ENCODE peak calls at places on chromosome 6, in six cellular contexts. R is CD8-positive, alpha-beta memory T cell; I is A549; Y is cardiac fibroblast; G is NB4; N is kidney. J is an unnamed sample.

GRCh38 chr6:106163966-106164877 is 78.1 kb downstream of the PRDM1 start:
- DNase-seq in N (no peak), I (no peak), R (peak), G (peak), Y (peak), J (peak)

GRCh38 chr6:139753198-139753861 is 378.9 kb upstream of the CITED2 start:
- DNase-seq in I (no peak), R (no peak), G (no peak), Y (peak), N (no peak), J (no peak)

GRCh38 chr6:116633685-116634084 is 17.4 kb downstream of the RSPH4A start:
- DNase-seq in G (peak), Y (peak), R (no peak), I (peak), N (no peak), J (no peak)

GRCh38 chr6:164379786-164380185 is 929.6 kb downstream of the C6orf118 start:
- DNase-seq in G (no peak), R (no peak), N (no peak), Y (peak), I (no peak), J (no peak)

GRCh38 chr6:45896783-45897441 is 118.7 kb downstream of the CLIC5 start:
- DNase-seq in G (peak), I (no peak), N (no peak), Y (peak), R (no peak), J (no peak)

GRCh38 chr6:37628611-37629320 is 68.9 kb downstream of the MDGA1 start:
- DNase-seq in Y (peak), I (no peak), G (no peak), N (no peak), R (no peak), J (no peak)

GRCh38 chr6:158409451-158409850 is 97.2 kb downstream of the TULP4 start:
- DNase-seq in N (no peak), I (no peak), Y (peak), R (no peak), G (peak), J (no peak)

GRCh38 chr6:134178230-134179044 is 126.0 kb upstream of the SLC2A12 start:
- DNase-seq in N (peak), I (peak), Y (peak), R (peak), G (peak), J (peak)

GRCh38 chr6:105780146-105780860 is 305.8 kb upstream of the PRDM1 start:
- DNase-seq in G (no peak), Y (peak), I (no peak), R (no peak), N (no peak), J (no peak)

GRCh38 chr6:2990179-2990931 is 9.3 kb upstream of the NQO2 start:
- DNase-seq in Y (peak), N (no peak), G (peak), I (no peak), R (no peak), J (peak)

GRCh38 chr6:22809380-22809779 is 240.0 kb downstream of the HDGFL1 start:
- DNase-seq in R (no peak), I (no peak), N (no peak), Y (no peak), G (no peak), J (no peak)

GRCh38 chr6:138529510-138529909 is 30.2 kb upstream of the NHSL1 start:
- DNase-seq in Y (no peak), N (no peak), I (no peak), G (no peak), R (no peak), J (no peak)

GRCh38 chr6:45835725-45836437 is 179.8 kb downstream of the CLIC5 start:
- DNase-seq in R (no peak), G (no peak), Y (no peak), N (no peak), I (no peak), J (no peak)

GRCh38 chr6:24441599-24441904 is 38.8 kb downstream of the MRS2 start:
- DNase-seq in G (no peak), I (no peak), N (no peak), R (no peak), Y (no peak), J (no peak)

GRCh38 chr6:155436981-155437749 is 18.5 kb downstream of the NOX3 start:
- DNase-seq in Y (peak), R (no peak), G (no peak), N (no peak), I (no peak), J (no peak)

GRCh38 chr6:24668997-24669361 is 2.1 kb downstream of the ACOT13 start:
- DNase-seq in N (no peak), I (no peak), R (no peak), G (no peak), Y (no peak), J (no peak)

GRCh38 chr6:160239929-160240690 is 18.5 kb downstream of the SLC22A2 start:
- DNase-seq in I (no peak), Y (no peak), N (no peak), G (no peak), R (no peak), J (no peak)

GRCh38 chr6:25105070-25105925 is 169.5 kb upstream of the RIPOR2 start:
- DNase-seq in R (no peak), I (no peak), Y (no peak), N (no peak), G (no peak), J (no peak)

DNA sequence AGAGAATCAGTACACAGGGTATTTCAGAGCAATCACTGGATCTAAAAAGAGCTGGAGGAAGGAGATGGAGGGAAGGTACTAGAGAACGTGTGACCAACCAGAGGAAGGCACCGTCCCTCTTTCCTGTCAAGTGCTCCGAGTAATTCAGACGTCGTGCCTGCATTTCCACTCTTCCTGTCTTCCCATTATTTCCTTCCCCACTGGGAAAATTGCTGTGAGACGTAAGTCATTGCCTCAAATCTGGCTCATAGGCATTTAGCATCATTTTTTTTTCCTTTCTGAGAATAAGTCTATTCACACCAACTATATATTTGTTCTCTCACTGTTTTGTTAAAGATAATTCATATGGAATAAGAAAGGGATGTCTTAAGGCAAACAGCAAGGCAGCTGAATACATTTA is 59.5 kb upstream of the GLP1R start:
- DNase-seq in G (no peak), I (no peak), Y (no peak), R (no peak), N (no peak), J (no peak)
- H3K4me3 ChIP-seq in G (no peak), I (no peak), Y (no peak), R (no peak), N (no peak), J (no peak)

GRCh38 chr6:17120019-17120418 is 18.2 kb downstream of the STMND1 start:
- DNase-seq in R (no peak), Y (no peak), I (no peak), N (no peak), G (no peak), J (no peak)
- H3K4me3 ChIP-seq in R (no peak), Y (no peak), I (no peak), N (no peak), G (no peak), J (no peak)

GRCh38 chr6:26222587-26222986 is 135.4 kb downstream of the HFE start:
- DNase-seq in G (no peak), N (no peak), R (no peak), Y (no peak), I (no peak), J (no peak)
- H3K4me3 ChIP-seq in G (no peak), N (no peak), R (no peak), Y (no peak), I (no peak), J (no peak)

DNA sequence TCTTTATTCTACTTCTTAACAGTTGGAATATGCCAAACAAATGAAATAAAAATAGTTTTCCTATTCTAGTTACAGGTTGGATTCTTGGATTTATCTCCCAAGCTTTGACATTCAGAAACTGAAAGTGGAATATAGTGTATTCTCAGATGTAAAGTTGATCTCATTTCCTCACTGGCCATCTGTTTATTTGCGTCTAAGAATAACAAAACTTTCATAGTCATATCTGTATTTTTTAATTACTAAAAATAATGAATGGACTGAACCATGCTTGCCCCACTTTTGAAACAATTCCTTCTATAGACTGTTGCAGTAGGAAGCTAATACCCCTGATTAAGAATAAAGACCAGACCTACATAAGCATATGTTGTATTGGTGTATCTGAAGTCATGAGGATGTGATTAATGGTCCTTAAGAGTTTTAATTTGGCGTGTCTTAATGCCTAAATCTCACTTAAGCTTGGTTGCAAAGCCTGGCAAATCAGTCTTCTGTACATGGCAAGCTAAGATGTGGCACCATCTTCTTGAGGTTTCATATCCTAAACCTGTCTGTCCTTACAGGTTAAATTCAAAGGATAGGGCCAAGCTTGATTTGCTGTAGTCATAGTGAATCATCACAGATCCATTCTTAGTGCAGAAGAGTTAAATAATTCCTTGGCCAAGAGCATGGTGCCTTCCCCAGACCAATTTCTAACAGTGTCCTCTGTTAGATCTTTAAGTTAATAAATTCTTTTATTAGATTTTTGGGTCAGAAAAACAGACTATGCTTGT is 58.9 kb downstream of the FOXO3 start:
- DNase-seq in Y (peak), N (no peak), G (no peak), R (no peak), I (no peak), J (no peak)
- H3K4me3 ChIP-seq in Y (no peak), N (no peak), G (no peak), R (no peak), I (no peak), J (no peak)

GRCh38 chr6:103870970-103871369 is 988.7 kb downstream of the HACE1 start:
- DNase-seq in I (no peak), R (no peak), Y (peak), N (no peak), G (no peak), J (no peak)
- H3K4me3 ChIP-seq in I (no peak), R (no peak), Y (no peak), N (no peak), G (no peak), J (no peak)

GRCh38 chr6:75349262-75349984 is 64.8 kb upstream of the TMEM30A start:
- DNase-seq in R (no peak), Y (peak), I (no peak), N (no peak), G (peak), J (no peak)
- H3K4me3 ChIP-seq in R (no peak), Y (peak), I (no peak), N (peak), G (no peak), J (peak)

DNA sequence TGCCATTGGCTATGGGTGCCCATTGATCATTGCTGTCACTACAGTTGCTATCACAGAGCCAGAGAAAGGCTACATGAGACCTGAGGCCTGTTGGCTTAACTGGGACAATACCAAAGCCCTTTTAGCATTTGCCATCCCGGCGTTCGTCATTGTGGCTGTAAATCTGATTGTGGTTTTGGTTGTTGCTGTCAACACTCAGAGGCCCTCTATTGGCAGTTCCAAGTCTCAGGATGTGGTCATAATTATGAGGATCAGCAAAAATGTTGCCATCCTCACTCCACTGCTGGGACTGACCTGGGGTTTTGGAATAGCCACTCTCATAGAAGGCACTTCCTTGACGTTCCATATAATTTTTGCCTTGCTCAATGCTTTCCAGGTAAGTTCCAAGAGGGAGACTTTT is 16.4 kb downstream of the ADGRF4 start:
- DNase-seq in I (no peak), G (peak), N (no peak), Y (no peak), R (no peak), J (no peak)
- H3K4me3 ChIP-seq in I (no peak), G (no peak), N (no peak), Y (no peak), R (no peak), J (no peak)

GRCh38 chr6:109507490-109508072 is 24.6 kb upstream of the ZBTB24 start:
- DNase-seq in I (no peak), R (no peak), N (no peak), G (no peak), Y (no peak), J (no peak)
- H3K4me3 ChIP-seq in I (no peak), R (no peak), N (no peak), G (no peak), Y (no peak), J (no peak)

DNA sequence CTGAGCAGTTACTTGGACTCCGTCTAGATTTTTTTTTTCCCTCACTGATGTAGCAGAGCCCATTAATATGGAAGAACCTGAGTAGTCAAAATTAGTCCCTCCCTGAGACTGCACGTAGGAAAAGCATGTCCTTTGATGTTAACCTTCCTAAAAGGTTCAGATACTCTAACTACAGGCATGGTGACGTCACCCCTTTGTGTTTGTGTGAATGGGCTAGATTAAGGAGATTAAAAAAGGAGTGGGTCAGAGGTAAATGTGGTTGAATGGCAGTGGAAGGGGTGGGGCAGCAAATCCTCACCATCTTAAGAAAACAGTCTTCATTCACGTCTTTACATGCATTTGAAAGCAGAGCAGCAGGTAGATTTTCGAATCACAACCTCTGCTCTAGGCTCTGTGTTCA is 521.1 kb downstream of the TFAP2B start:
- DNase-seq in Y (no peak), R (no peak), I (no peak), G (no peak), N (no peak), J (no peak)
- H3K4me3 ChIP-seq in Y (no peak), R (no peak), I (no peak), G (no peak), N (no peak), J (no peak)

DNA sequence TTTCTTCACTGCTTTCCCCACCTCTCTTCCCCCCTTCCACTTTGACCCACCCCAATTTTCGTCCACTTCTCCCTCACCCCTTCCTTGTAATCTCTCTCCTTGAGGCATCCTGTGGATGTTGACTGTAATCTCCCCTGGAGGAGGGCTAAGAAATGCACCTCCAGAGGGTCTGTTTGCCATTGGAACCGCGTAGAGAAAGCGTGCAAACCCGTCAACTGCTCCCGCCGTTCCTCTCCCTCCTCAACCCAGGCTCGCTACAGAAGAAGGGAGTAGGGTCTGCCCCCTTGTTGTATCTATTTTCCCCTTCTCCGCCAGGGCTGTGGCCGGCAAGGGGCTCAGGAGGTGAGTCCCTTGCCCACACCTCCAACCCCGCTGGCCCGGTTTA is 502 bp upstream of the HTR1E start:
- DNase-seq in G (no peak), I (no peak), R (no peak), N (no peak), Y (no peak), J (no peak)
- H3K4me3 ChIP-seq in G (no peak), I (peak), R (no peak), N (no peak), Y (no peak), J (peak)